ENCODE peak calls at places on chromosome 5, in seven cellular contexts. L is A673, V is neural progenitor cell, F is left ventricle myocardium inferior, Z is heart right ventricle, X is cardiac muscle cell, Y is GM23248. A is an unnamed sample.
A peak's percentile ranks its signal among the peaks of the same experiment; 100 is the strongest.

GRCh38 chr5:135487839-135488514 is 35.8 kb upstream of the TIFAB start:
- DNase-seq in L (no peak), V (peak; percentile 69), F (no peak), Z (no peak), X (no peak), Y (peak; percentile 6), A (no peak)

GRCh38 chr5:93593476-93594060 is 10.5 kb downstream of the NR2F1 start:
- DNase-seq in L (no peak), V (peak; percentile 69), F (no peak), Z (no peak), X (no peak), Y (no peak), A (no peak)

GRCh38 chr5:109312695-109313094 is 97.1 kb downstream of the PJA2 start:
- DNase-seq in L (no peak), V (no peak), F (no peak), Z (no peak), X (no peak), Y (no peak), A (no peak)

GRCh38 chr5:66826696-66827095 is 230.5 kb downstream of the MAST4 start:
- DNase-seq in L (no peak), V (no peak), F (no peak), Z (peak; percentile 26), X (peak; percentile 71), Y (no peak), A (no peak)

GRCh38 chr5:109853362-109853761 is 163.6 kb downstream of the MAN2A1 start:
- DNase-seq in L (no peak), V (no peak), F (no peak), Z (no peak), X (no peak), Y (peak; percentile 65), A (no peak)

GRCh38 chr5:115526604-115527003 is 18.0 kb downstream of the FEM1C start:
- DNase-seq in L (no peak), V (no peak), F (no peak), Z (no peak), X (no peak), Y (no peak), A (no peak)

GRCh38 chr5:126525630-126526245 is 69.3 kb downstream of the ALDH7A1 start:
- DNase-seq in L (peak; percentile 73), V (peak; percentile 13), F (peak; percentile 76), Z (peak; percentile 71), X (no peak), Y (peak; percentile 50), A (peak; percentile 43)

GRCh38 chr5:17966636-17967402 is 332.6 kb downstream of the TAF11L14 start:
- DNase-seq in L (no peak), V (no peak), F (no peak), Z (no peak), X (no peak), Y (no peak), A (no peak)

GRCh38 chr5:5335708-5336211 is 86.7 kb upstream of the ICE1 start:
- DNase-seq in L (peak; percentile 35), V (peak; percentile 18), F (no peak), Z (no peak), X (no peak), Y (peak; percentile 59), A (no peak)

GRCh38 chr5:179893076-179893957 is 14.4 kb downstream of the TBC1D9B start:
- DNase-seq in L (no peak), V (no peak), F (no peak), Z (no peak), X (no peak), Y (no peak), A (no peak)

GRCh38 chr5:56851258-56851941 is 36.1 kb downstream of the MAP3K1 start:
- DNase-seq in L (no peak), V (no peak), F (no peak), Z (no peak), X (no peak), Y (no peak), A (no peak)

GRCh38 chr5:151231359-151231758 is 7.5 kb upstream of the CCDC69 start:
- DNase-seq in L (no peak), V (no peak), F (no peak), Z (no peak), X (no peak), Y (no peak), A (no peak)

GRCh38 chr5:73728493-73729273 is 102.7 kb downstream of the ARHGEF28 start:
- DNase-seq in L (no peak), V (no peak), F (no peak), Z (no peak), X (no peak), Y (no peak), A (peak; percentile 46)

GRCh38 chr5:36689225-36689624 is 82.8 kb downstream of the SLC1A3 start:
- DNase-seq in L (no peak), V (no peak), F (no peak), Z (no peak), X (no peak), Y (peak; percentile 66), A (no peak)

GRCh38 chr5:10702040-10702629 is 58.9 kb downstream of the DAP start:
- DNase-seq in L (no peak), V (no peak), F (no peak), Z (no peak), X (no peak), Y (peak; percentile 89), A (peak; percentile 43)

GRCh38 chr5:112752335-112752734 is 14.7 kb downstream of the APC start:
- DNase-seq in L (no peak), V (no peak), F (no peak), Z (no peak), X (no peak), Y (no peak), A (no peak)

DNA sequence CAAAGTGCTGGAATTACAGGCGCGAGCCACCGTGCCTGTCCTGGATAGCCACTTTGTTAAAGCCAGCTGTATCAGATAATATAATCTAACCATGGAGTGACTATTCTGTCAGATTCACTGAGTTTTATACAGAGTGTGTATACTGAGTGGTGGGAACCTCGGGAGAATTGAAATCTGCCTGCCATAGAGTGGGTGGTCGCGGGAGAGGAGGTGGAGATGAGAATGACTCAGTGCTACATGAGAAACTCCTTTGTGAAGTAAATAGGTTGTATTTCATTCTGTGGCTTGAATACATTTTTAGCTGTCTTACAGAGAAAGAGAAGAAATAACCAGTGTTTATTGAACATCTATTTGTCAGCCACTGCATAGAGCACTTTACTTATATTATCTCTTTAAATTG is 26.4 kb downstream of the ATP6V0E1 start:
- DNase-seq in L (no peak), V (no peak), F (no peak), Z (no peak), X (no peak), Y (peak; percentile 58), A (no peak)
- H3K4me1 ChIP-seq in L (no peaks in the 10 kb centered on the region), V (peaks cover 3% of the 10 kb centered on the region), F (peaks cover 63% of the 10 kb centered on the region), Z (peaks cover 56% of the 10 kb centered on the region), X (no peaks in the 10 kb centered on the region), Y (peaks cover 4% of the 10 kb centered on the region), A (peaks cover 65% of the 10 kb centered on the region)

GRCh38 chr5:55507574-55507973 is 27.2 kb downstream of the PLPP1 start:
- DNase-seq in L (no peak), V (no peak), F (no peak), Z (no peak), X (no peak), Y (no peak), A (no peak)

GRCh38 chr5:55509768-55510522 is 24.8 kb downstream of the PLPP1 start:
- DNase-seq in L (peak; percentile 6), V (no peak), F (no peak), Z (no peak), X (no peak), Y (peak; percentile 21), A (no peak)

GRCh38 chr5:55511010-55511409 is 23.8 kb downstream of the PLPP1 start:
- DNase-seq in L (no peak), V (no peak), F (no peak), Z (no peak), X (no peak), Y (no peak), A (no peak)

GRCh38 chr5:55509097-55509496 is 25.7 kb downstream of the PLPP1 start:
- DNase-seq in L (no peak), V (no peak), F (no peak), Z (no peak), X (no peak), Y (no peak), A (no peak)

DNA sequence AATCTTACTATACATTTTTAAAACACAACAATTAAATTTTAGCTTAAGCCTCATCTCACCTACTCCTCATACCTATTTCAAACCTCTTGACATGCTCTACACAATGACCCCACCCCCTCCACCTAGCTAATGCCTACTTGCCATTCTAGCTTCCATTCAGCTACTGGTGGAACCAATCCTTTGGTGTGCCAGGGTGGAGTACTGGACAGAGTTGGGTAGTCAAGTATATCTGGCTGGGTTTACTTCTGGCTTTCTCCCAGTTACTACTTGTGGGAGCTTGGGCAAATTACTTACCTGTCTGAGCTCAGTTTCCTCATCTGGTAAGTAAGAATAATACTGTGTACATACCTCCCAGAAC is 24.3 kb downstream of the PLPP1 start:
- DNase-seq in L (no peak), V (no peak), F (no peak), Z (no peak), X (no peak), Y (no peak), A (no peak)
- H3K4me1 ChIP-seq in L (no peaks in the 10 kb centered on the region), V (no peaks in the 10 kb centered on the region), F (peaks cover 82% of the 10 kb centered on the region), Z (peaks cover 75% of the 10 kb centered on the region), X (peaks cover 11% of the 10 kb centered on the region), Y (peaks cover 8% of the 10 kb centered on the region), A (peaks cover 77% of the 10 kb centered on the region)

DNA sequence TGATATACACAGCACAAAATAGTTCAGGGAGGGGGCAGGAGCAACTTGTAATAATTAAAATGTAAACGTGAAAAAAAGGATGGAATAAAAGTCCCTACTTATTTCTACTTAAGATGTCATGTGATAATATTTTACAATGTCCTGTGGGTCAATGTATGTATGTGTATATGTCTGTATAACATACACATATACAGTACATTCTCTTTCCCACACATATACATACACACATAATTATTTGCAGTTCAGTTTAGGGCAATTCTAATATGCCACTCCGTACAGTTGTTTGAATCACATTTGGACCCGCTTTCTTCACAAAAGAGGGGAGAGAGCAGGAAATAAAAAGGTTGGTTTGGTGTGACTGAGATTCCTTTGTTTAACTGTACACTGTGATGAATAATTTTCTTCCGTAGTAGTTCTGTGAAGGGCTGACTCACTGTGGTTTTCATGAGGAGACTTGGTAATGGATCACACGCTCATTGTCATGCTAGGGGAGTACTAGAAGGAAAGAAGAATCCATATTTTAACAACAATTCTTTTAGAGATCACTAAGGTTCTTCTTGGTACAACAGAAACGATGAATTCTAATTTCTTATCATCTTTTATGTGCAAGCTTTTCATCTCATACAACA is 26.2 kb upstream of the ACOT12 start:
- DNase-seq in L (peak; percentile 68), V (no peak), F (no peak), Z (no peak), X (no peak), Y (peak; percentile 96), A (no peak)
- H3K4me1 ChIP-seq in L (no peaks in the 10 kb centered on the region), V (no peaks in the 10 kb centered on the region), F (peaks cover 8% of the 10 kb centered on the region), Z (peaks cover 3% of the 10 kb centered on the region), X (no peaks in the 10 kb centered on the region), Y (peaks cover 26% of the 10 kb centered on the region), A (no peaks in the 10 kb centered on the region)

GRCh38 chr5:154406826-154407225 is 39.0 kb upstream of the SAP30L start:
- DNase-seq in L (no peak), V (no peak), F (no peak), Z (no peak), X (no peak), Y (no peak), A (no peak)

GRCh38 chr5:154410786-154411185 is 35.0 kb upstream of the SAP30L start:
- DNase-seq in L (no peak), V (no peak), F (no peak), Z (no peak), X (no peak), Y (no peak), A (no peak)

GRCh38 chr5:154411338-154411737 is 34.5 kb upstream of the SAP30L start:
- DNase-seq in L (no peak), V (no peak), F (no peak), Z (no peak), X (no peak), Y (no peak), A (no peak)

GRCh38 chr5:154408806-154409205 is 37.0 kb upstream of the SAP30L start:
- DNase-seq in L (no peak), V (no peak), F (no peak), Z (no peak), X (no peak), Y (no peak), A (no peak)

GRCh38 chr5:154409230-154409840 is 36.5 kb upstream of the SAP30L start:
- DNase-seq in L (no peak), V (no peak), F (no peak), Z (no peak), X (no peak), Y (no peak), A (no peak)
- H3K4me1 ChIP-seq in L (no peaks in the 10 kb centered on the region), V (peaks cover 7% of the 10 kb centered on the region), F (peaks cover 11% of the 10 kb centered on the region), Z (peaks cover 11% of the 10 kb centered on the region), X (peaks cover 10% of the 10 kb centered on the region), Y (no peaks in the 10 kb centered on the region), A (peaks cover 10% of the 10 kb centered on the region)

A was measured in stomach.